ENCODE peak calls at places on chromosomes 6 and 20, in eight cellular contexts. E is cardiac fibroblast, Q is neural crest cell, P is GM13977, M is MM.1S, S is fibroblast of mammary gland, J is uterus, N is nephron progenitor cell. V is an unnamed sample.

GRCh38 chr20:49858076-49858565 is 45.5 kb downstream of the SLC9A8 start:
- DNase-seq in E (no peak), Q (no peak), P (no peak), M (no peak), S (no peak), J (no peak), N (no peak), V (no peak)

GRCh38 chr6:144928847-144929246 is 643.7 kb downstream of the UTRN start:
- DNase-seq in E (no peak), Q (no peak), P (no peak), M (no peak), S (no peak), J (no peak), N (no peak), V (no peak)

GRCh38 chr6:131368077-131368911 is 204.7 kb upstream of the ARG1 start:
- DNase-seq in E (peak), Q (no peak), P (peak), M (peak), S (peak), J (no peak), N (no peak), V (no peak)

GRCh38 chr6:110877154-110877564 is 2.6 kb downstream of the AMD1 start:
- DNase-seq in E (peak), Q (no peak), P (no peak), M (no peak), S (no peak), J (no peak), N (peak), V (no peak)

GRCh38 chr6:122048570-122048969 is 350.9 kb upstream of the HSF2 start:
- DNase-seq in E (no peak), Q (no peak), P (no peak), M (no peak), S (peak), J (no peak), N (no peak), V (no peak)

GRCh38 chr20:60055740-60056139 is 97.5 kb downstream of the CDH26 start:
- DNase-seq in E (peak), Q (no peak), P (no peak), M (no peak), S (peak), J (no peak), N (no peak), V (no peak)

GRCh38 chr6:132132911-132133639 is 181.9 kb upstream of the CCN2 start:
- DNase-seq in E (peak), Q (no peak), P (no peak), M (no peak), S (peak), J (no peak), N (no peak), V (no peak)

GRCh38 chr20:47220161-47220582 is 136.3 kb downstream of the ZMYND8 start:
- DNase-seq in E (peak), Q (peak), P (peak), M (no peak), S (peak), J (no peak), N (peak), V (peak)

GRCh38 chr6:75436869-75437268 is 56.7 kb downstream of the FILIP1 start:
- DNase-seq in E (peak), Q (no peak), P (no peak), M (no peak), S (peak), J (peak), N (no peak), V (no peak)

GRCh38 chr20:53613748-53614147 is 20.1 kb upstream of the ZNF217 start:
- DNase-seq in E (no peak), Q (no peak), P (no peak), M (no peak), S (peak), J (no peak), N (no peak), V (no peak)

GRCh38 chr6:31888281-31889258 is 8.9 kb downstream of the EHMT2 start:
- DNase-seq in E (peak), Q (peak), P (peak), M (no peak), S (no peak), J (no peak), N (peak), V (peak)

GRCh38 chr6:39508513-39508912 is 186.0 kb upstream of the KCNK16 start:
- DNase-seq in E (no peak), Q (peak), P (no peak), M (no peak), S (no peak), J (no peak), N (no peak), V (no peak)

GRCh38 chr20:61055642-61056041 is 196.4 kb upstream of the CDH4 start:
- DNase-seq in E (no peak), Q (no peak), P (no peak), M (no peak), S (peak), J (no peak), N (no peak), V (peak)

GRCh38 chr6:167907837-167908681 is 81.3 kb downstream of the AFDN start:
- DNase-seq in E (peak), Q (no peak), P (no peak), M (no peak), S (peak), J (no peak), N (no peak), V (no peak)

GRCh38 chr6:37525460-37526357 is 26.0 kb upstream of the CCDC167 start:
- DNase-seq in E (peak), Q (no peak), P (peak), M (no peak), S (peak), J (no peak), N (peak), V (no peak)

GRCh38 chr6:133964052-133964451 is 11.0 kb downstream of the TBPL1 start:
- DNase-seq in E (peak), Q (no peak), P (no peak), M (no peak), S (peak), J (no peak), N (no peak), V (no peak)

GRCh38 chr6:148720897-148721296 is 25.9 kb upstream of the UST start:
- DNase-seq in E (peak), Q (no peak), P (no peak), M (no peak), S (peak), J (no peak), N (no peak), V (no peak)

GRCh38 chr20:44993343-44993742 is 27.0 kb downstream of the STK4 start:
- DNase-seq in E (peak), Q (no peak), P (no peak), M (peak), S (no peak), J (no peak), N (no peak), V (no peak)

GRCh38 chr6:77638129-77638830 is 14.6 kb upstream of the MEI4 start:
- DNase-seq in E (peak), Q (no peak), P (no peak), M (no peak), S (peak), J (no peak), N (no peak), V (no peak)

GRCh38 chr6:73696990-73697651 is 1.1 kb downstream of the CD109 start:
- DNase-seq in E (no peak), Q (no peak), P (no peak), M (no peak), S (no peak), J (no peak), N (no peak), V (no peak)

GRCh38 chr20:23413862-23414422 is 7.3 kb downstream of the NAPB start:
- DNase-seq in E (no peak), Q (no peak), P (no peak), M (no peak), S (no peak), J (no peak), N (no peak), V (no peak)

GRCh38 chr6:145732788-145733187 is 2.5 kb downstream of the EPM2A start:
- DNase-seq in E (no peak), Q (no peak), P (no peak), M (no peak), S (no peak), J (no peak), N (no peak), V (no peak)

GRCh38 chr6:145147559-145147958 is 587.8 kb downstream of the EPM2A start:
- DNase-seq in E (peak), Q (no peak), P (no peak), M (peak), S (peak), J (no peak), N (no peak), V (no peak)

GRCh38 chr6:34143884-34144580 is 1.9 kb downstream of the GRM4 start:
- DNase-seq in E (no peak), Q (peak), P (peak), M (no peak), S (no peak), J (peak), N (peak), V (peak)

GRCh38 chr6:64998173-64998572 is 708.9 kb downstream of the EYS start:
- DNase-seq in E (no peak), Q (no peak), P (no peak), M (no peak), S (no peak), J (no peak), N (no peak), V (no peak)

GRCh38 chr6:109443425-109443950 is 3.0 kb downstream of the SMPD2 start:
- DNase-seq in E (no peak), Q (no peak), P (no peak), M (no peak), S (no peak), J (no peak), N (no peak), V (no peak)

GRCh38 chr6:109442393-109442924 is 1.9 kb downstream of the SMPD2 start:
- DNase-seq in E (no peak), Q (no peak), P (no peak), M (no peak), S (no peak), J (no peak), N (no peak), V (no peak)

GRCh38 chr6:109445382-109445781 is 4.9 kb downstream of the SMPD2 start:
- DNase-seq in E (no peak), Q (no peak), P (no peak), M (no peak), S (no peak), J (no peak), N (no peak), V (no peak)

GRCh38 chr6:109440325-109441068 is at the start of the genes PPIL6 and SMPD2:
- DNase-seq in E (peak), Q (peak), P (peak), M (peak), S (peak), J (peak), N (peak), V (peak)

DNA sequence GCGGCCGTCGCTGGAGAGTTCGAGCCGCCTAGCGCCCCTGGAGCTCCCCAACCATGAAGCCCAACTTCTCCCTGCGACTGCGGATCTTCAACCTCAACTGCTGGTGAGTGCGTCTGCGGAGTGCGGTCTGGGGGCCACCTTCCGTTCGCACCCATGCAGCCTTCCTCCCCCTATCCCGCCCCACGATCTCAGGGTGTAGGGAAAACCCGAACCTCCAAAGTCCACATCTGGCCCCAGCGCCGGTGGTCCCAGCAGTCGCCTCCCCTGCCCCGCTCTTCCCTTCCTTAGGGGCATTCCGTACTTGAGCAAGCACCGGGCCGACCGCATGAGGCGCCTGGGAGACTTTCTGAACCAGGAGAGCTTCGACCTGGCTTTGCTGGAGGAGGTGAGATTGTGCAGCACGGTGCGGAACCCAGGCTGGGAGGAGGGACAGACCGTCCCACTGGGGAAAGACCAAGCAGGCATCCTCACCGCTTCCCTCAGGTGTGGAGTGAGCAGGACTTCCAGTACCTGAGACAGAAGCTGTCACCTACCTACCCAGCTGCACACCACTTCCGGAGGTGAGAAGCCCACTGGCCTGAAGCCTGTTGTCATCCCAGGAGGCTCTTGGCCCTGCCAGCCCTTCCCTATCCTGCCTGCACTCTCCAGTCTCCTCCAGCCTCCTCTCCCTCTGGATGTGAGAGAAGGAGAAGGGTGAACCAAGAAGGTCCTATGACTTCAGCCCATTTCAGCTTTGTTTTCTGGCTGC is 719 bp downstream of the SMPD2 start:
- DNase-seq in E (peak), Q (peak), P (peak), M (peak), S (peak), J (peak), N (peak), V (peak)
- TF ChIP-seq CTCF in E (peak), Q (peak), P (no peak), M (no peak), S (peak), J (no peak), N (no peak), V (no peak)

DNA sequence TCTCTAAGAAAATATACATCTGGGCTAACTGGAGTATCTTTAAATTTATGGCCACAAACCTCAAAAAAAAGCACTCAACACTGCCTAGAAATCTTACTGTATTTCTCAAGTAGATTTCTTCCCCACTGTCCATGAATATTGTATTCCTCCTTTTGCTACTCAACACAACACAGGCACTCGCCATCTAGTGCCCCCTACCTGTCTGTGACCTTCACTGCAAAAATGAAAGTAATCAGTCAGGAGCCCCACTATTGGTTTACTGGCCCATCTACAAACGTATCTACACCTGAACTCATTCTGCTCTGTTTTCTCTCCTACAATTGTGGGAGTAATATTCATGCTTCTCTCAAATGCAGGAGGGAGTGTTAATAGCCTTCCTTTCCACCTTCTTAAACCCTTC is 58.3 kb downstream of the LY86 start:
- DNase-seq in E (no peak), Q (no peak), P (no peak), M (no peak), S (no peak), J (no peak), N (no peak), V (no peak)
- TF ChIP-seq CTCF in E (no peak), Q (no peak), P (peak), M (no peak), S (no peak), J (no peak), N (no peak), V (no peak)

GRCh38 chr6:154277578-154278128 is 79.0 kb downstream of the IPCEF1 start:
- DNase-seq in E (no peak), Q (no peak), P (no peak), M (no peak), S (no peak), J (no peak), N (no peak), V (no peak)
- TF ChIP-seq CTCF in E (no peak), Q (no peak), P (peak), M (no peak), S (no peak), J (no peak), N (no peak), V (no peak)

GRCh38 chr20:51318058-51318960 is 224.2 kb downstream of the NFATC2 start:
- DNase-seq in E (peak), Q (peak), P (no peak), M (no peak), S (peak), J (no peak), N (peak), V (peak)
- TF ChIP-seq CTCF in E (peak), Q (peak), P (peak), M (peak), S (peak), J (no peak), N (peak), V (peak)

GRCh38 chr6:30202366-30202765 is 10.8 kb downstream of the TRIM26 start:
- DNase-seq in E (no peak), Q (no peak), P (no peak), M (no peak), S (no peak), J (no peak), N (no peak), V (no peak)

GRCh38 chr6:30206152-30206551 is 7.1 kb downstream of the TRIM26 start:
- DNase-seq in E (peak), Q (no peak), P (no peak), M (no peak), S (peak), J (no peak), N (no peak), V (no peak)

GRCh38 chr6:30207619-30208295 is 5.4 kb downstream of the TRIM26 start:
- DNase-seq in E (peak), Q (no peak), P (no peak), M (no peak), S (peak), J (no peak), N (no peak), V (no peak)

GRCh38 chr6:30211306-30211705 is 1.9 kb downstream of the TRIM26 start:
- DNase-seq in E (no peak), Q (no peak), P (no peak), M (no peak), S (no peak), J (no peak), N (no peak), V (no peak)

GRCh38 chr6:30206799-30207618 is 6.2 kb downstream of the TRIM26 start:
- DNase-seq in E (peak), Q (no peak), P (no peak), M (no peak), S (peak), J (no peak), N (peak), V (no peak)
- TF ChIP-seq CTCF in E (no peak), Q (no peak), P (no peak), M (no peak), S (no peak), J (no peak), N (no peak), V (no peak)

GRCh38 chr6:45419574-45420082 is 41.9 kb upstream of the SUPT3H start:
- DNase-seq in E (peak), Q (peak), P (peak), M (peak), S (peak), J (peak), N (peak), V (peak)
- TF ChIP-seq CTCF in E (peak), Q (peak), P (peak), M (peak), S (no peak), J (peak), N (no peak), V (no peak)

DNA sequence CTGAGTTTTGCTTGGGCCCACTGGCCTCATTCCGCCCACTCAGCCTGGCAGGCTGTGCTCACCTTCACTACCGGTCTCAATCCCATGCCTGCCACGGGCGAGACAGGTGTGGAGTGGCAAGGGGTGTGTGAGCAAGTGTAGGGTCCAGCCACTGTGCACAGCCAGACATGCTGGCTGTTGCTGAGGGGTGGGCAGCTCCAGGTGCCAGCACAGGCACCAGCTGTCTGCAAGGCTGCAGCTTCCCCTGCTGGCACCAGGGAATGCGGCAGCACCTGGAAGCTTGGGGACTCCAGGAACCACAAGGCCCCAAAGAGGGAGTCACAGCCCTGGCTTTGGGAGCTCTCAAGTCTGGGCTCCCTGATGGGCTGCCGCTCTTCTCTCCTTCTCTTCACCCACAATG is 372.7 kb downstream of the CBLN4 start:
- DNase-seq in E (no peak), Q (no peak), P (no peak), M (no peak), S (no peak), J (no peak), N (no peak), V (no peak)
- TF ChIP-seq CTCF in E (no peak), Q (no peak), P (no peak), M (no peak), S (no peak), J (no peak), N (no peak), V (no peak)

DNA sequence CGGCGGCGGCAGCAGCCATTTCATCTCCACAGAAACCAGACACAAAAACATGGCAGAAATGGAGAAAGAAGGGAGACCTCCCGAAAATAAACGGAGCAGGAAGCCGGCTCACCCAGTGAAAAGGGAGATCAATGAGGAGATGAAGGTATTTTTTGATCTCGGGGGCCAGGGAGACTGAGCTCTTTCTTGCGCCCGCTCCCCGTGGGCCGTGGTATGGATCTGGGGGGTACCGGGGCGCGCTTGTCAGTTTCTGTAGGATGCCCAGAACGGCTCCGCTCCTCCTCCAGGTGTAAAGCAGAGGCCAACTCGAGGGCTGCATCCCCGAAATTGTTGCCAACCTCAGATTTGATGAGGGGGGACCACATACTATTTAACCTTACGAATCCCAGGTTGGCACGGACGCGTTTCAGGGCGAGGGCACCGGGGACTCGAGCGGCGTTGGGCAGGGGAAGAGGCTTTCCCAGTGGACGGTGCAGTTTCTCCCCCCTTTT is 696 bp downstream of the SOBP start:
- DNase-seq in E (no peak), Q (peak), P (peak), M (no peak), S (no peak), J (no peak), N (no peak), V (no peak)
- TF ChIP-seq CTCF in E (no peak), Q (no peak), P (no peak), M (no peak), S (no peak), J (no peak), N (no peak), V (no peak)

V was measured in glutamatergic neuron.